ENCODE peak calls at places on chromosomes 11 and 22, in seven cellular contexts. M is LNCaP clone FGC, B is GM12865, C is kidney, A is AG04450, I is fibroblast of pulmonary artery, N is NB4. L is an unnamed sample.

GRCh38 chr11:20118209-20118608 is 42.1 kb downstream of the DBX1 start:
- DNase-seq in I (no peak), B (no peak), A (no peak), M (no peak), N (no peak), C (no peak), L (no peak)

GRCh38 chr11:1251236-1251770 is 28.4 kb downstream of the MUC5B start:
- DNase-seq in M (no peak), C (no peak), I (no peak), A (no peak), N (no peak), B (no peak), L (no peak)

GRCh38 chr22:35418088-35418487 is 18.1 kb downstream of the MCM5 start:
- DNase-seq in A (no peak), B (no peak), I (peak; percentile 40), N (no peak), C (peak; percentile 15), M (no peak), L (no peak)

GRCh38 chr11:45079943-45080719 is 66.3 kb upstream of the PRDM11 start:
- DNase-seq in B (peak; percentile 63), C (peak; percentile 63), M (no peak), I (no peak), A (no peak), N (peak; percentile 93), L (no peak)

GRCh38 chr22:38135133-38135706 is 24.7 kb upstream of the BAIAP2L2 start:
- DNase-seq in M (no peak), C (peak; percentile 22), A (peak; percentile 39), I (peak; percentile 85), B (no peak), N (peak; percentile 22), L (no peak)

GRCh38 chr11:109521571-109522086 is 99.6 kb downstream of the C11orf87 start:
- DNase-seq in M (no peak), A (no peak), B (no peak), N (no peak), C (no peak), I (no peak), L (no peak)

GRCh38 chr11:33860926-33861325 is 30.9 kb downstream of the LMO2 start:
- DNase-seq in C (no peak), B (no peak), A (no peak), I (no peak), M (no peak), N (no peak), L (no peak)

GRCh38 chr11:113675003-113675471 is 31.1 kb downstream of the TMPRSS5 start:
- DNase-seq in M (no peak), I (peak; percentile 60), A (peak; percentile 32), N (peak; percentile 70), B (peak; percentile 85), C (no peak), L (no peak)

GRCh38 chr22:41925783-41926460 is 684 bp downstream of the TNFRSF13C start:
- DNase-seq in N (peak; percentile 76), C (no peak), I (peak; percentile 45), A (no peak), B (peak; percentile 88), M (no peak), L (no peak)

GRCh38 chr11:118311518-118311917 is 7.0 kb downstream of the CD3E start:
- DNase-seq in A (no peak), N (no peak), M (no peak), I (no peak), B (no peak), C (no peak), L (no peak)

GRCh38 chr22:25494774-25495173 is 69.7 kb upstream of the GRK3 start:
- DNase-seq in I (no peak), A (no peak), N (peak; percentile 34), C (no peak), B (peak; percentile 70), M (no peak), L (no peak)

DNA sequence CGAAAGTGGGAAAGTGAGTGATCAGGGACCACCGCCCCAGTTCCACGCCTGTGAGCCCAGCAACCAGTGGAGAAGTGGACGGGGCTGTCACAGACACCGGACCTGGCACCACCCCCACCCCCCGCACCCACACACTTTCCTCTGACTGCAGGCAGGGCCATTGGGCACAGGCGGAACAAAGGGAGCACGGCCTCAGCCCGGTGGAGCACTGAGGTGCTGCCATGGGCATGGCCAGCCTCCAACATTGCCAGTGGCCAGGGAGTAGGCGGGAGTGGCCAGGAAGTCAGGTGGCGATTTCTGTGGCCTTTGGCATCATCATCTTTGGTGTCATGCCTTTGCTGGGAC is 78.5 kb downstream of the BCR start:
- DNase-seq in A (no peak), N (no peak), I (no peak), C (peak; percentile 65), B (no peak), M (no peak), L (no peak)
- TF ChIP-seq CTCF in A (no peak), N (no peak), I (no peak), C (no peak), B (no peak), M (no peak), L (no peak)

DNA sequence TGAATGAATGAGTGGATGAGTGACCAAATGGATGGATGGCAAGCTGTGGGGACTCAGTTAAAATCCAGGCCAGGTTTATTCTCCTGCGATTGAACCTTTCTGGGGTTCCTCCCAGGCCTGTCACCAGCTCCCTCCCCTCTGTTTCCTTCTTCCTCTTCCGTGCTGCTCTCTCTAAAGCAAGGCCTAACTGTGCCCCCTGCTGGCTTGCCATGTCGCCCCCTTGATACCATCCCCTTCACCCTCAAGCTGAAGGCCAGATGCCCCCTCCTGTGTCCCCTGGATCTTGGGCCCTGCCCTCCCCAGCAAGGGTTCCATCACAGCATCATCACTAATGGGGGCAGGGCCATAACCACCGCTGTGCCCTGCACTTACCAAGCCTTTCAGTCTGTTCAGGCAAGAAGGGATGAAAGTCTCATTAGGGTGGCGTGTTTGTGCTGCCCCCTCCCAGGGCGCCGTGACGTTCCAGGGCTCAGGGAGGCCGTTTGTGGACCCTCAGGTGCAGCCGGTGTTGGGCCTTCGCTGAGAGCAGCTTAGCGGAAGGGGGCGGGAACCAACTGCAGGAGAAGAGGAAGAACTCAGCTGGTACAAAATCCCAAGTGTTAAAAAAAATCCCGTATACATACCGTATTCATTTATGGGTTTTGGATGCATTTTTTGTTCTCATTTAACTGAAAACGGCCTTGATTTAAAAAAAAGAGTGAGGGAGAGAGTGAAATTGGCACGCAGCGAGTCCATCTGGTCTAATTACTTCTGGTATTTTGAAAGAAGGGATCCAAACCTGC is 69.9 kb downstream of the MPPED1 start:
- DNase-seq in I (no peak), A (no peak), B (peak; percentile 29), C (peak; percentile 63), N (peak; percentile 58), M (no peak), L (no peak)
- TF ChIP-seq CTCF in I (no peak), A (no peak), B (peak; percentile 24), C (no peak), N (peak; percentile 60), M (peak; percentile 4), L (peak; percentile 31)

DNA sequence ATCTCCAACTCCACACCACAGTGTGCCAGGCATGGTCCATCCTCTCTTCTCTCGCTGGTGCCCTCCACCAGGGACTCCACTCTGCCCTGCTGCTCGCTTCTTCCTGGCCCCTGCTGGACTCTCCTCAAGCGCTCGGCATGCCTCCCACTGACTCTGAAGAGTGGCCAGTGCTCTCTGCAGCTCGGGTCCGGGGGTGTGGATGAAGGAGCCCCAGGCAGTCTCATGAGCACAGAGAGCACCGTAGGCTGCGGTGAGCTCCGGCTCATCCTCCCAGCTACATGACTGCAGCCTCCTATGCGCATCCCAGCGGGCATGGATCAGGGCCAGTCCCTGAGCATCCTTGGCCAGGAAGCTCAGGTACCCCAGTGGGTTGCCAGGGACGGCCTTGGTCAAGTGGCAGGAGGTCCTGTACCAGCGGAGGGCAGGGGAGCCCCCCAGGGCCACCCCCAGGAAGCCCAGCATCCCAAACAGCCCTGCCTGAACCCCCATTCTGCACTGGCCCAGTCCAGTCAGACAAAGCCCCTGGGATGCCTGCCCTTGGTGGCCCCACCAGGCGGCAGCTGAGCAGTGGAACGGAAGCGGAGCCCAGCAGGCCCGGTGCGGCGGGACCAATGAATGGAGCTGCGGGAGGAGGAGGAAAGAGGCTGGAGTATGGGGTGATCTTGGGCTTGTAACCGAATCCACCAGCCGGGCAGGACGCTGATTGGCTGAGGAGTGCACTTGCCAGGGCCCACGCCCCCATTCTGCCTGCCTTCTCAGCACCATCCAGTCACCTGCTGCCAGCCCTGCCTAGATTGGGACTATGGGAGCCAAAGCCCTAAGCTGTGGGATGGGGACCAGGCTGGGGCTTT is at the start of gene PLA2G3:
- DNase-seq in I (peak; percentile 49), B (no peak), M (no peak), C (peak; percentile 68), N (no peak), A (no peak), L (no peak)
- TF ChIP-seq CTCF in I (no peak), B (no peak), M (no peak), C (no peak), N (no peak), A (peak; percentile 26), L (no peak)

GRCh38 chr11:92070026-92070889 is 154.4 kb upstream of the FAT3 start:
- DNase-seq in B (no peak), C (no peak), A (no peak), I (peak; percentile 35), M (no peak), N (no peak), L (no peak)
- TF ChIP-seq CTCF in B (no peak), C (no peak), A (no peak), I (peak; percentile 36), M (peak; percentile 20), N (no peak), L (no peak)